ENCODE peak calls at places on chromosomes 4 and X, in five cellular contexts. M is RWPE1; Y is lower lobe of right lung; B is CD8-positive, alpha-beta memory T cell; L is endothelial cell. C is an unnamed sample.

GRCh38 chrX:10636337-10636736 is 16.0 kb upstream of the MID1 start:
- DNase-seq in M (peak; percentile 55), Y (no peak), B (no peak), L (peak; percentile 39), C (peak; percentile 35)

GRCh38 chr4:7394681-7395451 is 39.9 kb downstream of the PSAPL1 start:
- DNase-seq in M (no peak), Y (peak; percentile 32), B (no peak), L (peak; percentile 1), C (no peak)

GRCh38 chr4:88216395-88216794 is 58.0 kb upstream of the ABCG2 start:
- DNase-seq in M (no peak), Y (no peak), B (no peak), L (no peak), C (no peak)

GRCh38 chrX:17597836-17598434 is 139.4 kb upstream of the SCML1 start:
- DNase-seq in M (no peak), Y (peak; percentile 64), B (no peak), L (no peak), C (no peak)

GRCh38 chr4:85153221-85153620 is 186.7 kb upstream of the WDFY3 start:
- DNase-seq in M (no peak), Y (no peak), B (no peak), L (no peak), C (no peak)

GRCh38 chrX:47217121-47217851 is 1.2 kb upstream of the CDK16 start:
- DNase-seq in M (peak; percentile 52), Y (peak; percentile 50), B (no peak), L (peak; percentile 9), C (peak; percentile 84)

GRCh38 chrX:20521245-20521644 is 254.5 kb upstream of the RPS6KA3 start:
- DNase-seq in M (no peak), Y (no peak), B (no peak), L (no peak), C (peak; percentile 20)

GRCh38 chr4:165058676-165059075 is 5.0 kb downstream of the TRIM75 start:
- DNase-seq in M (no peak), Y (no peak), B (no peak), L (no peak), C (no peak)

GRCh38 chr4:3651267-3651846 is 114.8 kb upstream of the ADRA2C start:
- DNase-seq in M (no peak), Y (no peak), B (no peak), L (no peak), C (no peak)

GRCh38 chr4:93828830-93829530 is 427 bp downstream of the ATOH1 start:
- DNase-seq in M (no peak), Y (peak; percentile 44), B (no peak), L (peak; percentile 22), C (no peak)

GRCh38 chrX:24146283-24146865 is 3.2 kb upstream of the ZFX start:
- DNase-seq in M (no peak), Y (no peak), B (no peak), L (no peak), C (no peak)

GRCh38 chr4:72977936-72978485 is 91.5 kb downstream of the COX18 start:
- DNase-seq in M (no peak), Y (no peak), B (no peak), L (no peak), C (no peak)

GRCh38 chr4:183987987-183988392 is 82.9 kb downstream of the STOX2 start:
- DNase-seq in M (peak; percentile 72), Y (peak; percentile 52), B (no peak), L (peak; percentile 9), C (peak; percentile 96)

GRCh38 chrX:53089224-53089842 is 4.6 kb upstream of the KANTR start:
- DNase-seq in M (no peak), Y (peak; percentile 47), B (peak; percentile 50), L (no peak), C (peak; percentile 74)

GRCh38 chrX:152821145-152821765 is 9.3 kb downstream of the CETN2 start:
- DNase-seq in M (peak; percentile 26), Y (no peak), B (no peak), L (peak; percentile 63), C (peak; percentile 59)

GRCh38 chr4:108622828-108623227 is 2.5 kb downstream of the RPL34 start:
- DNase-seq in M (no peak), Y (no peak), B (no peak), L (no peak), C (no peak)

GRCh38 chr4:173345648-173346047 is 11.5 kb upstream of the HMGB2 start:
- DNase-seq in M (no peak), Y (no peak), B (no peak), L (no peak), C (no peak)

GRCh38 chr4:37627263-37627662 is 58.9 kb downstream of the RELL1 start:
- DNase-seq in M (no peak), Y (no peak), B (no peak), L (no peak), C (no peak)

GRCh38 chrX:120015145-120016067 is 62.1 kb downstream of the RHOXF2B start:
- DNase-seq in M (no peak), Y (peak; percentile 44), B (no peak), L (peak; percentile 3), C (no peak)

GRCh38 chr4:78601013-78601412 is 49.4 kb downstream of the ANXA3 start:
- DNase-seq in M (no peak), Y (no peak), B (no peak), L (no peak), C (no peak)

GRCh38 chrX:108165349-108166111 is 74.0 kb downstream of the ATG4A start:
- DNase-seq in M (peak; percentile 2), Y (no peak), B (no peak), L (peak; percentile 15), C (peak; percentile 54)

GRCh38 chrX:44183329-44183728 is 160.1 kb downstream of the EFHC2 start:
- DNase-seq in M (no peak), Y (no peak), B (no peak), L (no peak), C (no peak)